ENCODE peak calls at places on chromosome 7, in seven cellular contexts. N is stimulated activated CD8-positive, alpha-beta memory T cell treated with anti-CD3 and anti-CD28 coated beads, Interleukin-7, amount 100 ng/mL, for 1 hour; W is NB4; B is naive thymus-derived CD8-positive, alpha-beta T cell; G is HCEC 1CT; L is stimulated activated CD4-positive, alpha-beta T cell treated with anti-CD3 and anti-CD28 coated beads, Interleukin-2, amount 100 ng/mL, for 48 hours; C is NCI-H446. D is an unnamed sample.

GRCh38 chr7:128904381-128905197 is 5.9 kb downstream of the KCP start:
- DNase-seq in N (no peak), W (peak; percentile 79), B (no peak), G (peak; percentile 34), L (no peak), C (peak; percentile 16), D (peak; percentile 61)

GRCh38 chr7:91645542-91645941 is 235.0 kb downstream of the MTERF1 start:
- DNase-seq in N (no peak), W (no peak), B (no peak), G (no peak), L (no peak), C (no peak), D (no peak)

GRCh38 chr7:98283127-98283886 is 1.8 kb downstream of the BRI3 start:
- DNase-seq in N (no peak), W (peak; percentile 85), B (no peak), G (peak; percentile 76), L (no peak), C (no peak), D (peak; percentile 39)

GRCh38 chr7:75840029-75840428 is 26.4 kb upstream of the CCL24 start:
- DNase-seq in N (no peak), W (no peak), B (no peak), G (no peak), L (no peak), C (no peak), D (no peak)

GRCh38 chr7:55019691-55020480 is 1.1 kb downstream of the EGFR start:
- DNase-seq in N (no peak), W (no peak), B (no peak), G (peak; percentile 28), L (no peak), C (no peak), D (no peak)

GRCh38 chr7:150898475-150899011 is 46.2 kb downstream of the AOC1 start:
- DNase-seq in N (peak; percentile 54), W (peak; percentile 87), B (peak; percentile 84), G (peak; percentile 30), L (peak; percentile 80), C (peak; percentile 23), D (peak; percentile 76)

GRCh38 chr7:55128693-55129394 is 110.0 kb downstream of the EGFR start:
- DNase-seq in N (no peak), W (no peak), B (no peak), G (peak; percentile 72), L (no peak), C (no peak), D (no peak)

GRCh38 chr7:44050121-44050914 is 5.8 kb downstream of the DBNL start:
- DNase-seq in N (no peak), W (no peak), B (no peak), G (no peak), L (no peak), C (no peak), D (no peak)

GRCh38 chr7:141360414-141360760 is 190.8 kb upstream of the AGK start:
- DNase-seq in N (no peak), W (no peak), B (no peak), G (no peak), L (no peak), C (no peak), D (no peak)

GRCh38 chr7:26626687-26627086 is 237.7 kb downstream of the SKAP2 start:
- DNase-seq in N (no peak), W (no peak), B (no peak), G (no peak), L (no peak), C (no peak), D (no peak)

D was measured in OCI-M1.